ENCODE peak calls at places on chromosomes 7 and 10, in nine cellular contexts. O is AG09319; L is mammary epithelial cell; Y is nephron progenitor cell; T is Calu3; J is GM10248; D is DND-41; S is stomach; B is CD8-positive, alpha-beta T cell. F is an unnamed sample.
A peak's percentile ranks its signal among the peaks of the same experiment; 100 is the strongest.

GRCh38 chr10:55242544-55242943 is 441.5 kb upstream of the PCDH15 start:
- DNase-seq in D (no peak), J (no peak), T (no peak), O (no peak), L (no peak), B (no peak), S (no peak), Y (no peak), F (no peak)

GRCh38 chr7:128010392-128011078 is 20.7 kb downstream of the LRRC4 start:
- DNase-seq in T (no peak), B (no peak), O (no peak), S (no peak), D (no peak), L (no peak), Y (no peak), J (no peak), F (no peak)

GRCh38 chr7:97506728-97507127 is 225.2 kb upstream of the TAC1 start:
- DNase-seq in S (no peak), Y (no peak), J (no peak), D (no peak), B (no peak), L (no peak), O (no peak), T (no peak), F (no peak)

GRCh38 chr7:117872565-117873055 is 631 bp downstream of the CTTNBP2 start:
- DNase-seq in O (no peak), D (no peak), L (no peak), B (no peak), J (peak; percentile 13), Y (no peak), S (no peak), T (peak; percentile 35), F (no peak)

GRCh38 chr7:79272938-79273337 is 180.5 kb downstream of the MAGI2 start:
- DNase-seq in O (no peak), L (no peak), T (no peak), S (no peak), Y (no peak), B (no peak), J (no peak), D (no peak), F (no peak)

GRCh38 chr7:80724249-80724871 is 85.9 kb downstream of the CD36 start:
- DNase-seq in S (no peak), J (no peak), B (no peak), Y (no peak), T (no peak), O (peak; percentile 70), L (no peak), D (no peak), F (no peak)

GRCh38 chr10:110500515-110500905 is 2.8 kb downstream of the DUSP5 start:
- DNase-seq in Y (no peak), O (no peak), T (no peak), D (no peak), J (no peak), S (no peak), L (peak; percentile 80), B (no peak), F (no peak)

GRCh38 chr7:157962458-157963306 is 624.9 kb downstream of the PTPRN2 start:
- DNase-seq in L (no peak), J (no peak), D (no peak), B (no peak), T (no peak), Y (no peak), S (no peak), O (no peak), F (no peak)

GRCh38 chr7:36158321-36158605 is 5.2 kb downstream of the EEPD1 start:
- DNase-seq in D (no peak), O (no peak), J (no peak), Y (no peak), S (no peak), B (no peak), L (no peak), T (no peak), F (no peak)

GRCh38 chr7:101941481-101942383 is 124.3 kb downstream of the CUX1 start:
- DNase-seq in D (no peak), J (no peak), Y (no peak), L (peak; percentile 96), O (no peak), T (peak; percentile 36), B (no peak), S (peak; percentile 62), F (no peak)

GRCh38 chr7:113144839-113145238 is 26.5 kb upstream of the SMIM30 start:
- DNase-seq in T (no peak), L (no peak), Y (no peak), S (no peak), J (no peak), B (no peak), D (no peak), O (no peak), F (no peak)

GRCh38 chr10:8365935-8366911 is 311.7 kb downstream of the GATA3 start:
- DNase-seq in B (peak; percentile 46), O (no peak), Y (no peak), T (peak; percentile 89), L (peak; percentile 99), D (peak; percentile 69), J (peak; percentile 15), S (peak; percentile 52), F (no peak)

GRCh38 chr7:74475243-74475986 is 21.7 kb downstream of the GTF2IRD1 start:
- DNase-seq in Y (no peak), B (no peak), L (no peak), T (peak; percentile 81), O (no peak), J (no peak), S (peak; percentile 63), D (no peak), F (peak; percentile 81)

GRCh38 chr7:33903770-33904679 is 1.3 kb upstream of the BMPER start:
- DNase-seq in S (no peak), J (peak; percentile 16), B (no peak), D (no peak), O (no peak), Y (peak; percentile 59), T (peak; percentile 24), L (peak; percentile 38), F (no peak)

GRCh38 chr7:18974803-18975202 is 142.6 kb downstream of the TWIST1 start:
- DNase-seq in D (no peak), S (no peak), B (no peak), J (no peak), Y (no peak), L (peak; percentile 90), O (no peak), T (no peak), F (no peak)

GRCh38 chr10:87771871-87772500 is 46.0 kb downstream of the ATAD1 start:
- DNase-seq in O (no peak), D (no peak), B (no peak), Y (no peak), S (no peak), T (no peak), L (peak; percentile 15), J (peak; percentile 12), F (no peak)

GRCh38 chr10:119396709-119397071 is 145.8 kb downstream of the RGS10 start:
- DNase-seq in L (no peak), Y (no peak), B (no peak), O (no peak), T (no peak), D (no peak), J (no peak), S (no peak), F (no peak)
- TF ChIP-seq CTCF in L (no peak), Y (no peak), B (no peak), O (no peak), T (no peak), D (no peak), J (no peak), S (no peak), F (no peak)

DNA sequence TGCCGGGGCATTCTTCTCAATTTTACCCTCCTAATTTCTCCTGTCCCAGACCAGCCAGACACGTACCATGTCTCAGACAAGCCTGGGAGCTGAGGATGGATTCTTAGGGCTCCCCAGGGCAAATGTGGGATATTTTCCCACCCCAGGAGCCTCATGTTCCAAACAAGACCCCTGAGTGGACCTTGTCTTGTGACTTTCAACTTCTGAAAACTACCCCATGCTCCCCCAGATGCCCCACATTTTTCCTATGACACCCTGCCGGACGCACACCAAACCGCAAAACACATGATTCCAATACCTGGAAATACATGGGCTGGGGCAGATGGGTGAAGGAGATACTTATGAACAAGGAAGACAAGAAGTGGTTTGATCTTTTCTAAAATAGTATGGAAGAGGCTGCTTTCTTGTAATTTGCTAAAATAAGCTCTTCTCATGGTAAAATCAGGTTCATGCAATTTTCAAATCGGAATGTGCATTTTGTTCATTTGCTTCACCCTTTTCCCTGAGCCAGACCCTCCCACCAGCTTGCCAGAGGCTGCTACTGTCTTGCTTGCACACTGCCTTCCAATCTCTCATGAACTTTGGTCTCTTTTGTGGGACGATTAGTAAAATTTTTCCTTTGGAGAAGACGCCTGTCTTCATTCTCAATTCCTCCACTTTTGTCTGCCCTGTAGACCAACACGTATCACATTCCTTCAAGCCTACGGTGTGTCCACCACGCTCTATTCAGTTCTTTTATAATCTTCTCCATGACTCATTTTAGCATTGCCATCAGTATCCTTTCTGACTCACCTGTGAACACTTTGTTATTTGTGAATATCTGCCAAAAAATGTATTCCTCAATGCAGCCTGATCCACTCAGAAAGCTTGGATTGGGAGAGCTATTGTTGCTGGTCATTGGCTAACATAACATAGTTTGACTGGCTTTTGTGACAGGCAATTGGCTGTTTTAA is 1.1 kb downstream of the GIMAP5 start:
- DNase-seq in O (no peak), Y (no peak), B (no peak), D (peak; percentile 65), T (no peak), L (peak; percentile 90), J (no peak), S (no peak), F (no peak)
- TF ChIP-seq CTCF in O (no peak), Y (no peak), B (no peak), D (no peak), T (no peak), L (no peak), J (no peak), S (no peak), F (no peak)

DNA sequence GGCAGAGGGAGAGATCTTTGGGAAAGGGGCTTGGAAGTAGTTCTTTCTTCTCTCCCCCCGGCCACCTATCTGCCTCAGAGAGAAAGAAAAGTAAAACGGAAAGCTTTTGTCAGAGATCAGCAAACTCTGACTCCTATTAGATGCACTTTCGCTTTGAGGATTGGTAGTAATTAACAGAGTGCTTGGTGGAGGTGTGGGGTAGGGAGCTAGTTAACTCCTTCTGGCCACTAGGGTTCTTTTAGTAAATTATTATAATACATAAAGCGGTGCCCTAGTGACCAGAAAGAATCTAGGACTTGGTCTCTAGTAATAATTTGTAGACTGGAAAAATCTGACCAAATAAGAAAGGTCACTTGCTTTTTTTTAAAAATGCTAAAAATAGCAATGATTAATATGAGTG is 54.6 kb downstream of the CPVL start:
- DNase-seq in Y (no peak), J (peak; percentile 81), B (no peak), O (no peak), S (no peak), T (no peak), L (peak; percentile 14), D (no peak), F (no peak)
- TF ChIP-seq CTCF in Y (no peak), J (no peak), B (no peak), O (no peak), S (no peak), T (no peak), L (peak; percentile 19), D (no peak), F (no peak)

DNA sequence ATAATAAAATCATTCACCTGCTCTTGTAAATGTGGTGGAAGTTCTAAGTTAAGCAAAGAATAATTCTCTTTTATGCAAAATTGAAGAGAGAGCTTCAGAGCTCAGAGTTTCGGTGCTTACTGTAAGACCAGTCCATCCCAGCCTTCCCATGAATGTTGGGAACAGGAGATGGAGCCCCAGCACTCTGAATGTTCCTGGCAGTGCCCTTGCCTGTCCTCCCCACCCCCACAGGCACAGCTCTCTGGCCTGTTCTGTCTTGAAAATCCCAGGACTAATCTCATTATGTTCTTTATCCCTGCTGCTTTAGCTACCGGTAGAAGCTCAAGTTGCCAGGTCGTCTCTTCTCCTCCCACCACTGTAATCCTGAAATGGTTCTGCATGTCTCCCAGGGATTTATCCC is 29.1 kb upstream of the LHFPL3 start:
- DNase-seq in D (no peak), L (no peak), B (no peak), S (no peak), O (no peak), T (no peak), J (no peak), Y (no peak), F (no peak)
- TF ChIP-seq CTCF in D (no peak), L (no peak), B (no peak), S (no peak), O (no peak), T (no peak), J (no peak), Y (no peak), F (no peak)